ENCODE peak calls at places on chromosomes 11 and 22, in eight cellular contexts. T is epithelial cell of prostate; P is caudate nucleus; U is activated CD4-positive, CD25-positive, alpha-beta regulatory T cell; S is activated CD4-positive, alpha-beta T cell treated with anti-CD3 and anti-CD28 coated beads, Interleukin-2, amount 50 U/mL, for 48 hours; J is activated T-cell treated with anti-CD3 and anti-CD28 coated beads for 1 hour; Q is HEK293T; F is astrocyte of the spinal cord. A is an unnamed sample.
A peak's percentile ranks its signal among the peaks of the same experiment; 100 is the strongest.

GRCh38 chr11:130865091-130865771 is 51.0 kb downstream of the SNX19 start:
- DNase-seq in U (no peak), F (no peak), T (no peak), P (no peak), S (no peak), Q (no peak), J (no peak), A (no peak)

GRCh38 chr11:66727883-66728759 is 895 bp downstream of the SPTBN2 start:
- DNase-seq in F (no peak), J (no peak), U (no peak), S (no peak), T (no peak), Q (peak; percentile 45), P (no peak), A (no peak)

GRCh38 chr11:77424639-77425038 is 49.3 kb downstream of the PAK1 start:
- DNase-seq in P (no peak), U (no peak), J (no peak), T (no peak), Q (no peak), F (no peak), S (no peak), A (no peak)

GRCh38 chr11:71284525-71285092 is 32.2 kb upstream of the SHANK2 start:
- DNase-seq in J (no peak), F (no peak), Q (no peak), T (no peak), P (no peak), S (no peak), U (no peak), A (no peak)

GRCh38 chr11:35404397-35404775 is 15.0 kb downstream of the SLC1A2 start:
- DNase-seq in S (peak; percentile 55), P (no peak), J (no peak), T (no peak), F (peak; percentile 42), Q (peak; percentile 49), U (peak; percentile 7), A (peak; percentile 9)

GRCh38 chr11:64409278-64409677 is 50.3 kb downstream of the RPS6KA4 start:
- DNase-seq in Q (no peak), F (no peak), S (no peak), J (no peak), P (no peak), T (no peak), U (no peak), A (no peak)

GRCh38 chr22:37014415-37014806 is 4.8 kb downstream of the TST start:
- DNase-seq in P (no peak), U (no peak), F (no peak), S (no peak), Q (no peak), J (no peak), T (no peak), A (no peak)

GRCh38 chr11:1852885-1853284 is at the start of gene LSP1:
- DNase-seq in U (peak; percentile 53), J (peak; percentile 62), P (no peak), S (peak; percentile 90), T (no peak), Q (no peak), F (no peak), A (no peak)